ENCODE peak calls at places on chromosome 5, in ten cellular contexts. One of them, this sample, is unnamed.

GRCh38 chr5:98053170-98053569 is 720.3 kb upstream of the RGMB start:
- DNase-seq in CD4-positive, CD25-positive, alpha-beta regulatory T cell: no peak
- DNase-seq in stimulated activated CD4-positive, alpha-beta T cell treated with anti-CD3 and anti-CD28 coated beads, Interleukin-1b, Interleukin-23, amount 100 ng/mL, for 1 hour: no peak
- DNase-seq in T1000: no peak
- DNase-seq in choroid plexus epithelial cell: no peak
- DNase-seq in colonic mucosa: no peak
- DNase-seq in pancreas: no peak
- DNase-seq in mesendoderm: no peak
- DNase-seq in GM18507: no peak
- DNase-seq in GM03348: no peak
- DNase-seq in this sample: no peak

GRCh38 chr5:119876522-119876921 is 247.2 kb downstream of the FAM170A start:
- DNase-seq in CD4-positive, CD25-positive, alpha-beta regulatory T cell: no peak
- DNase-seq in stimulated activated CD4-positive, alpha-beta T cell treated with anti-CD3 and anti-CD28 coated beads, Interleukin-1b, Interleukin-23, amount 100 ng/mL, for 1 hour: no peak
- DNase-seq in T1000: no peak
- DNase-seq in choroid plexus epithelial cell: no peak
- DNase-seq in colonic mucosa: no peak
- DNase-seq in pancreas: no peak
- DNase-seq in mesendoderm: no peak
- DNase-seq in GM18507: no peak
- DNase-seq in GM03348: no peak
- DNase-seq in this sample: no peak

GRCh38 chr5:60586307-60586901 is 113.6 kb downstream of the DEPDC1B start:
- DNase-seq in CD4-positive, CD25-positive, alpha-beta regulatory T cell: no peak
- DNase-seq in stimulated activated CD4-positive, alpha-beta T cell treated with anti-CD3 and anti-CD28 coated beads, Interleukin-1b, Interleukin-23, amount 100 ng/mL, for 1 hour: no peak
- DNase-seq in T1000: no peak
- DNase-seq in choroid plexus epithelial cell: peak
- DNase-seq in colonic mucosa: no peak
- DNase-seq in pancreas: no peak
- DNase-seq in mesendoderm: peak
- DNase-seq in GM18507: no peak
- DNase-seq in GM03348: peak
- DNase-seq in this sample: no peak

GRCh38 chr5:135439426-135440205 is 7.5 kb downstream of the DCANP1 start:
- DNase-seq in CD4-positive, CD25-positive, alpha-beta regulatory T cell: no peak
- DNase-seq in stimulated activated CD4-positive, alpha-beta T cell treated with anti-CD3 and anti-CD28 coated beads, Interleukin-1b, Interleukin-23, amount 100 ng/mL, for 1 hour: no peak
- DNase-seq in T1000: no peak
- DNase-seq in choroid plexus epithelial cell: no peak
- DNase-seq in colonic mucosa: peak
- DNase-seq in pancreas: peak
- DNase-seq in mesendoderm: no peak
- DNase-seq in GM18507: no peak
- DNase-seq in GM03348: no peak
- DNase-seq in this sample: no peak

GRCh38 chr5:131749138-131749537 is 47.7 kb downstream of the FNIP1 start:
- DNase-seq in CD4-positive, CD25-positive, alpha-beta regulatory T cell: no peak
- DNase-seq in stimulated activated CD4-positive, alpha-beta T cell treated with anti-CD3 and anti-CD28 coated beads, Interleukin-1b, Interleukin-23, amount 100 ng/mL, for 1 hour: no peak
- DNase-seq in T1000: no peak
- DNase-seq in choroid plexus epithelial cell: no peak
- DNase-seq in colonic mucosa: no peak
- DNase-seq in pancreas: no peak
- DNase-seq in mesendoderm: no peak
- DNase-seq in GM18507: no peak
- DNase-seq in GM03348: no peak
- DNase-seq in this sample: no peak

GRCh38 chr5:166330061-166330460 is 1961.4 kb upstream of the WWC1 start:
- DNase-seq in CD4-positive, CD25-positive, alpha-beta regulatory T cell: no peak
- DNase-seq in stimulated activated CD4-positive, alpha-beta T cell treated with anti-CD3 and anti-CD28 coated beads, Interleukin-1b, Interleukin-23, amount 100 ng/mL, for 1 hour: no peak
- DNase-seq in T1000: no peak
- DNase-seq in choroid plexus epithelial cell: no peak
- DNase-seq in colonic mucosa: no peak
- DNase-seq in pancreas: no peak
- DNase-seq in mesendoderm: no peak
- DNase-seq in GM18507: no peak
- DNase-seq in GM03348: no peak
- DNase-seq in this sample: no peak

GRCh38 chr5:128516978-128517377 is 21.1 kb downstream of the FBN2 start:
- DNase-seq in CD4-positive, CD25-positive, alpha-beta regulatory T cell: no peak
- DNase-seq in stimulated activated CD4-positive, alpha-beta T cell treated with anti-CD3 and anti-CD28 coated beads, Interleukin-1b, Interleukin-23, amount 100 ng/mL, for 1 hour: no peak
- DNase-seq in T1000: no peak
- DNase-seq in choroid plexus epithelial cell: no peak
- DNase-seq in colonic mucosa: no peak
- DNase-seq in pancreas: no peak
- DNase-seq in mesendoderm: no peak
- DNase-seq in GM18507: no peak
- DNase-seq in GM03348: no peak
- DNase-seq in this sample: no peak

GRCh38 chr5:16120579-16120978 is 59.0 kb downstream of the MARCHF11 start:
- DNase-seq in CD4-positive, CD25-positive, alpha-beta regulatory T cell: no peak
- DNase-seq in stimulated activated CD4-positive, alpha-beta T cell treated with anti-CD3 and anti-CD28 coated beads, Interleukin-1b, Interleukin-23, amount 100 ng/mL, for 1 hour: no peak
- DNase-seq in T1000: no peak
- DNase-seq in choroid plexus epithelial cell: no peak
- DNase-seq in colonic mucosa: no peak
- DNase-seq in pancreas: no peak
- DNase-seq in mesendoderm: no peak
- DNase-seq in GM18507: no peak
- DNase-seq in GM03348: no peak
- DNase-seq in this sample: no peak

GRCh38 chr5:94832685-94833084 is 214.2 kb downstream of the SLF1 start:
- DNase-seq in CD4-positive, CD25-positive, alpha-beta regulatory T cell: no peak
- DNase-seq in stimulated activated CD4-positive, alpha-beta T cell treated with anti-CD3 and anti-CD28 coated beads, Interleukin-1b, Interleukin-23, amount 100 ng/mL, for 1 hour: no peak
- DNase-seq in T1000: no peak
- DNase-seq in choroid plexus epithelial cell: no peak
- DNase-seq in colonic mucosa: no peak
- DNase-seq in pancreas: no peak
- DNase-seq in mesendoderm: peak
- DNase-seq in GM18507: no peak
- DNase-seq in GM03348: no peak
- DNase-seq in this sample: no peak

GRCh38 chr5:172853355-172853975 is 19.4 kb downstream of the ERGIC1 start:
- DNase-seq in CD4-positive, CD25-positive, alpha-beta regulatory T cell: no peak
- DNase-seq in stimulated activated CD4-positive, alpha-beta T cell treated with anti-CD3 and anti-CD28 coated beads, Interleukin-1b, Interleukin-23, amount 100 ng/mL, for 1 hour: no peak
- DNase-seq in T1000: no peak
- DNase-seq in choroid plexus epithelial cell: peak
- DNase-seq in colonic mucosa: peak
- DNase-seq in pancreas: no peak
- DNase-seq in mesendoderm: peak
- DNase-seq in GM18507: no peak
- DNase-seq in GM03348: peak
- DNase-seq in this sample: no peak

GRCh38 chr5:29993286-29993685 is 1200.2 kb upstream of the CDH6 start:
- DNase-seq in CD4-positive, CD25-positive, alpha-beta regulatory T cell: no peak
- DNase-seq in stimulated activated CD4-positive, alpha-beta T cell treated with anti-CD3 and anti-CD28 coated beads, Interleukin-1b, Interleukin-23, amount 100 ng/mL, for 1 hour: no peak
- DNase-seq in T1000: no peak
- DNase-seq in choroid plexus epithelial cell: no peak
- DNase-seq in colonic mucosa: no peak
- DNase-seq in pancreas: no peak
- DNase-seq in mesendoderm: no peak
- DNase-seq in GM18507: no peak
- DNase-seq in GM03348: no peak
- DNase-seq in this sample: no peak

GRCh38 chr5:5675511-5675910 is 253.0 kb downstream of the ICE1 start:
- DNase-seq in CD4-positive, CD25-positive, alpha-beta regulatory T cell: no peak
- DNase-seq in stimulated activated CD4-positive, alpha-beta T cell treated with anti-CD3 and anti-CD28 coated beads, Interleukin-1b, Interleukin-23, amount 100 ng/mL, for 1 hour: no peak
- DNase-seq in T1000: no peak
- DNase-seq in choroid plexus epithelial cell: no peak
- DNase-seq in colonic mucosa: no peak
- DNase-seq in pancreas: no peak
- DNase-seq in mesendoderm: no peak
- DNase-seq in GM18507: no peak
- DNase-seq in GM03348: no peak
- DNase-seq in this sample: no peak

GRCh38 chr5:129155876-129156275 is 61.3 kb downstream of the ISOC1 start:
- DNase-seq in CD4-positive, CD25-positive, alpha-beta regulatory T cell: no peak
- DNase-seq in stimulated activated CD4-positive, alpha-beta T cell treated with anti-CD3 and anti-CD28 coated beads, Interleukin-1b, Interleukin-23, amount 100 ng/mL, for 1 hour: no peak
- DNase-seq in T1000: no peak
- DNase-seq in choroid plexus epithelial cell: no peak
- DNase-seq in colonic mucosa: no peak
- DNase-seq in pancreas: no peak
- DNase-seq in mesendoderm: no peak
- DNase-seq in GM18507: no peak
- DNase-seq in GM03348: no peak
- DNase-seq in this sample: no peak

GRCh38 chr5:37814699-37815098 is 25.1 kb downstream of the GDNF start:
- DNase-seq in CD4-positive, CD25-positive, alpha-beta regulatory T cell: no peak
- DNase-seq in stimulated activated CD4-positive, alpha-beta T cell treated with anti-CD3 and anti-CD28 coated beads, Interleukin-1b, Interleukin-23, amount 100 ng/mL, for 1 hour: no peak
- DNase-seq in T1000: peak
- DNase-seq in choroid plexus epithelial cell: peak
- DNase-seq in colonic mucosa: no peak
- DNase-seq in pancreas: no peak
- DNase-seq in mesendoderm: peak
- DNase-seq in GM18507: no peak
- DNase-seq in GM03348: no peak
- DNase-seq in this sample: no peak

GRCh38 chr5:179906795-179907569 is 715 bp downstream of the TBC1D9B start:
- DNase-seq in CD4-positive, CD25-positive, alpha-beta regulatory T cell: peak
- DNase-seq in stimulated activated CD4-positive, alpha-beta T cell treated with anti-CD3 and anti-CD28 coated beads, Interleukin-1b, Interleukin-23, amount 100 ng/mL, for 1 hour: no peak
- DNase-seq in T1000: no peak
- DNase-seq in choroid plexus epithelial cell: peak
- DNase-seq in colonic mucosa: peak
- DNase-seq in pancreas: peak
- DNase-seq in mesendoderm: no peak
- DNase-seq in GM18507: no peak
- DNase-seq in GM03348: peak
- DNase-seq in this sample: peak

GRCh38 chr5:90014420-90014819 is 395.1 kb downstream of the CETN3 start:
- DNase-seq in CD4-positive, CD25-positive, alpha-beta regulatory T cell: no peak
- DNase-seq in stimulated activated CD4-positive, alpha-beta T cell treated with anti-CD3 and anti-CD28 coated beads, Interleukin-1b, Interleukin-23, amount 100 ng/mL, for 1 hour: no peak
- DNase-seq in T1000: no peak
- DNase-seq in choroid plexus epithelial cell: no peak
- DNase-seq in colonic mucosa: no peak
- DNase-seq in pancreas: no peak
- DNase-seq in mesendoderm: no peak
- DNase-seq in GM18507: no peak
- DNase-seq in GM03348: no peak
- DNase-seq in this sample: no peak

GRCh38 chr5:5145651-5146529 is 5.8 kb downstream of the ADAMTS16 start:
- DNase-seq in CD4-positive, CD25-positive, alpha-beta regulatory T cell: no peak
- DNase-seq in stimulated activated CD4-positive, alpha-beta T cell treated with anti-CD3 and anti-CD28 coated beads, Interleukin-1b, Interleukin-23, amount 100 ng/mL, for 1 hour: no peak
- DNase-seq in T1000: peak
- DNase-seq in choroid plexus epithelial cell: peak
- DNase-seq in colonic mucosa: no peak
- DNase-seq in pancreas: no peak
- DNase-seq in mesendoderm: no peak
- DNase-seq in GM18507: no peak
- DNase-seq in GM03348: no peak
- DNase-seq in this sample: no peak

GRCh38 chr5:68169898-68170297 is 45.7 kb upstream of the PIK3R1 start:
- DNase-seq in CD4-positive, CD25-positive, alpha-beta regulatory T cell: no peak
- DNase-seq in stimulated activated CD4-positive, alpha-beta T cell treated with anti-CD3 and anti-CD28 coated beads, Interleukin-1b, Interleukin-23, amount 100 ng/mL, for 1 hour: no peak
- DNase-seq in T1000: no peak
- DNase-seq in choroid plexus epithelial cell: peak
- DNase-seq in colonic mucosa: no peak
- DNase-seq in pancreas: no peak
- DNase-seq in mesendoderm: peak
- DNase-seq in GM18507: no peak
- DNase-seq in GM03348: no peak
- DNase-seq in this sample: no peak

GRCh38 chr5:168073311-168073710 is 218.1 kb upstream of the WWC1 start:
- DNase-seq in CD4-positive, CD25-positive, alpha-beta regulatory T cell: no peak
- DNase-seq in stimulated activated CD4-positive, alpha-beta T cell treated with anti-CD3 and anti-CD28 coated beads, Interleukin-1b, Interleukin-23, amount 100 ng/mL, for 1 hour: no peak
- DNase-seq in T1000: no peak
- DNase-seq in choroid plexus epithelial cell: no peak
- DNase-seq in colonic mucosa: no peak
- DNase-seq in pancreas: no peak
- DNase-seq in mesendoderm: no peak
- DNase-seq in GM18507: no peak
- DNase-seq in GM03348: no peak
- DNase-seq in this sample: no peak

GRCh38 chr5:142175461-142176142 is 67.0 kb downstream of the NDFIP1 start:
- DNase-seq in CD4-positive, CD25-positive, alpha-beta regulatory T cell: no peak
- DNase-seq in stimulated activated CD4-positive, alpha-beta T cell treated with anti-CD3 and anti-CD28 coated beads, Interleukin-1b, Interleukin-23, amount 100 ng/mL, for 1 hour: no peak
- DNase-seq in T1000: no peak
- DNase-seq in choroid plexus epithelial cell: no peak
- DNase-seq in colonic mucosa: no peak
- DNase-seq in pancreas: no peak
- DNase-seq in mesendoderm: peak
- DNase-seq in GM18507: no peak
- DNase-seq in GM03348: no peak
- DNase-seq in this sample: no peak

GRCh38 chr5:146620663-146621051 is 104.7 kb upstream of the GPR151 start:
- DNase-seq in CD4-positive, CD25-positive, alpha-beta regulatory T cell: no peak
- DNase-seq in stimulated activated CD4-positive, alpha-beta T cell treated with anti-CD3 and anti-CD28 coated beads, Interleukin-1b, Interleukin-23, amount 100 ng/mL, for 1 hour: no peak
- DNase-seq in T1000: no peak
- DNase-seq in choroid plexus epithelial cell: no peak
- DNase-seq in colonic mucosa: no peak
- DNase-seq in pancreas: no peak
- DNase-seq in mesendoderm: no peak
- DNase-seq in GM18507: no peak
- DNase-seq in GM03348: no peak
- DNase-seq in this sample: no peak

GRCh38 chr5:151196556-151197290 is 27.2 kb downstream of the CCDC69 start:
- DNase-seq in CD4-positive, CD25-positive, alpha-beta regulatory T cell: peak
- DNase-seq in stimulated activated CD4-positive, alpha-beta T cell treated with anti-CD3 and anti-CD28 coated beads, Interleukin-1b, Interleukin-23, amount 100 ng/mL, for 1 hour: no peak
- DNase-seq in T1000: no peak
- DNase-seq in choroid plexus epithelial cell: no peak
- DNase-seq in colonic mucosa: no peak
- DNase-seq in pancreas: no peak
- DNase-seq in mesendoderm: no peak
- DNase-seq in GM18507: no peak
- DNase-seq in GM03348: no peak
- DNase-seq in this sample: peak

GRCh38 chr5:616342-617039 is 4.4 kb downstream of the CEP72 start:
- DNase-seq in CD4-positive, CD25-positive, alpha-beta regulatory T cell: no peak
- DNase-seq in stimulated activated CD4-positive, alpha-beta T cell treated with anti-CD3 and anti-CD28 coated beads, Interleukin-1b, Interleukin-23, amount 100 ng/mL, for 1 hour: no peak
- DNase-seq in T1000: no peak
- DNase-seq in choroid plexus epithelial cell: peak
- DNase-seq in colonic mucosa: no peak
- DNase-seq in pancreas: no peak
- DNase-seq in mesendoderm: peak
- DNase-seq in GM18507: no peak
- DNase-seq in GM03348: no peak
- DNase-seq in this sample: peak

GRCh38 chr5:66642538-66642937 is 46.3 kb downstream of the MAST4 start:
- DNase-seq in CD4-positive, CD25-positive, alpha-beta regulatory T cell: no peak
- DNase-seq in stimulated activated CD4-positive, alpha-beta T cell treated with anti-CD3 and anti-CD28 coated beads, Interleukin-1b, Interleukin-23, amount 100 ng/mL, for 1 hour: no peak
- DNase-seq in T1000: no peak
- DNase-seq in choroid plexus epithelial cell: no peak
- DNase-seq in colonic mucosa: no peak
- DNase-seq in pancreas: no peak
- DNase-seq in mesendoderm: no peak
- DNase-seq in GM18507: no peak
- DNase-seq in GM03348: no peak
- DNase-seq in this sample: no peak

GRCh38 chr5:34682926-34683623 is 26.9 kb downstream of the RAI14 start:
- DNase-seq in CD4-positive, CD25-positive, alpha-beta regulatory T cell: no peak
- DNase-seq in stimulated activated CD4-positive, alpha-beta T cell treated with anti-CD3 and anti-CD28 coated beads, Interleukin-1b, Interleukin-23, amount 100 ng/mL, for 1 hour: no peak
- DNase-seq in T1000: no peak
- DNase-seq in choroid plexus epithelial cell: peak
- DNase-seq in colonic mucosa: no peak
- DNase-seq in pancreas: peak
- DNase-seq in mesendoderm: no peak
- DNase-seq in GM18507: no peak
- DNase-seq in GM03348: no peak
- DNase-seq in this sample: no peak

GRCh38 chr5:68196876-68197275 is 18.7 kb upstream of the PIK3R1 start:
- DNase-seq in CD4-positive, CD25-positive, alpha-beta regulatory T cell: no peak
- DNase-seq in stimulated activated CD4-positive, alpha-beta T cell treated with anti-CD3 and anti-CD28 coated beads, Interleukin-1b, Interleukin-23, amount 100 ng/mL, for 1 hour: no peak
- DNase-seq in T1000: no peak
- DNase-seq in choroid plexus epithelial cell: no peak
- DNase-seq in colonic mucosa: peak
- DNase-seq in pancreas: no peak
- DNase-seq in mesendoderm: no peak
- DNase-seq in GM18507: peak
- DNase-seq in GM03348: no peak
- DNase-seq in this sample: no peak

GRCh38 chr5:30368064-30368463 is 825.4 kb upstream of the CDH6 start:
- DNase-seq in CD4-positive, CD25-positive, alpha-beta regulatory T cell: no peak
- DNase-seq in stimulated activated CD4-positive, alpha-beta T cell treated with anti-CD3 and anti-CD28 coated beads, Interleukin-1b, Interleukin-23, amount 100 ng/mL, for 1 hour: no peak
- DNase-seq in T1000: peak
- DNase-seq in choroid plexus epithelial cell: peak
- DNase-seq in colonic mucosa: no peak
- DNase-seq in pancreas: no peak
- DNase-seq in mesendoderm: no peak
- DNase-seq in GM18507: no peak
- DNase-seq in GM03348: no peak
- DNase-seq in this sample: no peak

GRCh38 chr5:4700082-4700481 is 440.0 kb upstream of the ADAMTS16 start:
- DNase-seq in CD4-positive, CD25-positive, alpha-beta regulatory T cell: no peak
- DNase-seq in stimulated activated CD4-positive, alpha-beta T cell treated with anti-CD3 and anti-CD28 coated beads, Interleukin-1b, Interleukin-23, amount 100 ng/mL, for 1 hour: no peak
- DNase-seq in T1000: no peak
- DNase-seq in choroid plexus epithelial cell: peak
- DNase-seq in colonic mucosa: no peak
- DNase-seq in pancreas: peak
- DNase-seq in mesendoderm: peak
- DNase-seq in GM18507: no peak
- DNase-seq in GM03348: peak
- DNase-seq in this sample: peak